ENCODE peak calls at places on chromosome 6, in eight cellular contexts. S is astrocyte of the spinal cord, L is lower leg skin, B is glutamatergic neuron, Q is MM.1S, C is progenitor cell of endocrine pancreas, I is psoas muscle, E is lung. P is an unnamed sample.

GRCh38 chr6:95364016-95364604 is 213.2 kb upstream of the MANEA start:
- DNase-seq in I (no peak), B (no peak), S (peak), L (no peak), E (no peak), C (no peak), Q (peak), P (peak)

GRCh38 chr6:86686496-86686895 is 250.8 kb upstream of the HTR1E start:
- DNase-seq in L (no peak), Q (no peak), B (no peak), I (no peak), S (no peak), E (no peak), C (no peak), P (no peak)

GRCh38 chr6:96499781-96500180 is 21.8 kb upstream of the UFL1 start:
- DNase-seq in E (no peak), L (no peak), C (no peak), I (no peak), B (no peak), Q (peak), S (no peak), P (no peak)

GRCh38 chr6:43090557-43090952 is 14.4 kb downstream of the PTK7 start:
- DNase-seq in S (no peak), L (no peak), B (no peak), I (no peak), Q (no peak), E (no peak), C (no peak), P (no peak)

GRCh38 chr6:85944736-85945135 is 302.1 kb upstream of the SYNCRIP start:
- DNase-seq in E (no peak), I (no peak), Q (no peak), B (no peak), S (no peak), L (no peak), C (no peak), P (no peak)

GRCh38 chr6:167947716-167948115 is 49.8 kb upstream of the KIF25 start:
- DNase-seq in I (no peak), C (no peak), S (no peak), Q (no peak), B (no peak), E (no peak), L (no peak), P (no peak)

GRCh38 chr6:7468382-7469081 is 72.9 kb upstream of the DSP start:
- DNase-seq in I (no peak), Q (no peak), S (peak), C (no peak), B (no peak), E (no peak), L (no peak), P (no peak)

GRCh38 chr6:84033523-84034451 is at the start of gene MRAP2:
- DNase-seq in B (peak), I (no peak), L (no peak), S (peak), E (peak), Q (no peak), C (peak), P (peak)

GRCh38 chr6:12111271-12111670 is 99.2 kb downstream of the HIVEP1 start:
- DNase-seq in Q (no peak), L (no peak), C (no peak), B (no peak), I (no peak), E (no peak), S (peak), P (no peak)

GRCh38 chr6:132568611-132569010 is 1.5 kb upstream of the TAAR6 start:
- DNase-seq in I (no peak), B (no peak), C (no peak), L (no peak), E (no peak), Q (no peak), S (no peak), P (no peak)

GRCh38 chr6:157755032-157755751 is 67.9 kb upstream of the SNX9 start:
- DNase-seq in Q (no peak), C (no peak), L (no peak), B (no peak), I (no peak), E (no peak), S (peak), P (no peak)

GRCh38 chr6:165679326-165679725 is 16.3 kb upstream of the PDE10A start:
- DNase-seq in E (no peak), I (no peak), B (no peak), L (no peak), Q (no peak), C (no peak), S (no peak), P (no peak)

GRCh38 chr6:80438728-80439127 is 332.3 kb downstream of the BCKDHB start:
- DNase-seq in S (peak), I (no peak), E (no peak), C (no peak), B (no peak), Q (no peak), L (no peak), P (no peak)

GRCh38 chr6:128601060-128601459 is 80.7 kb upstream of the PTPRK start:
- DNase-seq in L (no peak), Q (no peak), E (no peak), I (no peak), C (no peak), S (peak), B (no peak), P (no peak)

GRCh38 chr6:105087571-105088211 is 92.1 kb downstream of the POPDC3 start:
- DNase-seq in B (no peak), Q (peak), L (no peak), S (peak), C (no peak), E (no peak), I (no peak), P (peak)

GRCh38 chr6:56954389-56955170 is at the start of gene BEND6:
- DNase-seq in S (peak), I (peak), L (no peak), C (peak), Q (peak), B (peak), E (no peak), P (peak)

GRCh38 chr6:16273266-16273665 is 34.9 kb downstream of the GMPR start:
- DNase-seq in E (no peak), C (no peak), I (no peak), B (no peak), S (peak), Q (no peak), L (no peak), P (no peak)

GRCh38 chr6:25769983-25770382 is 15.4 kb downstream of the SLC17A4 start:
- DNase-seq in B (no peak), E (peak), C (no peak), I (no peak), S (no peak), L (no peak), Q (no peak), P (no peak)

GRCh38 chr6:162538643-162539064 is 188.9 kb downstream of the PRKN start:
- DNase-seq in S (no peak), I (peak), L (no peak), E (no peak), C (no peak), B (no peak), Q (no peak), P (no peak)

GRCh38 chr6:12182676-12183075 is 107.5 kb upstream of the EDN1 start:
- DNase-seq in E (no peak), I (no peak), C (no peak), B (no peak), S (no peak), Q (no peak), L (no peak), P (no peak)

GRCh38 chr6:166691199-166691598 is 64.1 kb upstream of the RPS6KA2 start:
- DNase-seq in L (no peak), C (no peak), Q (no peak), I (peak), E (peak), B (no peak), S (peak), P (no peak)

GRCh38 chr6:75525682-75526081 is 32.1 kb upstream of the FILIP1 start:
- DNase-seq in I (no peak), L (no peak), Q (no peak), E (no peak), B (no peak), C (no peak), S (no peak), P (no peak)

GRCh38 chr6:82138075-82138791 is 109.3 kb downstream of the IBTK start:
- DNase-seq in S (no peak), Q (no peak), L (no peak), E (no peak), B (no peak), I (no peak), C (no peak), P (no peak)

GRCh38 chr6:132130530-132131298 is 179.5 kb upstream of the CCN2 start:
- DNase-seq in L (peak), C (no peak), B (no peak), S (peak), E (no peak), I (peak), Q (no peak), P (no peak)

GRCh38 chr6:18264338-18265098 is at the start of gene DEK:
- DNase-seq in L (peak), E (peak), C (peak), B (peak), S (peak), Q (peak), I (peak), P (peak)

GRCh38 chr6:112253842-112254816 is at the start of gene LAMA4:
- DNase-seq in B (peak), L (no peak), S (peak), I (peak), C (peak), E (peak), Q (no peak), P (peak)

GRCh38 chr6:101462576-101462975 is 69.1 kb downstream of the GRIK2 start:
- DNase-seq in E (no peak), S (no peak), C (no peak), L (no peak), Q (no peak), B (no peak), I (no peak), P (no peak)

GRCh38 chr6:39402239-39402751 is 79.8 kb upstream of the KCNK16 start:
- DNase-seq in E (no peak), Q (no peak), L (no peak), I (no peak), S (no peak), C (no peak), B (no peak), P (no peak)

DNA sequence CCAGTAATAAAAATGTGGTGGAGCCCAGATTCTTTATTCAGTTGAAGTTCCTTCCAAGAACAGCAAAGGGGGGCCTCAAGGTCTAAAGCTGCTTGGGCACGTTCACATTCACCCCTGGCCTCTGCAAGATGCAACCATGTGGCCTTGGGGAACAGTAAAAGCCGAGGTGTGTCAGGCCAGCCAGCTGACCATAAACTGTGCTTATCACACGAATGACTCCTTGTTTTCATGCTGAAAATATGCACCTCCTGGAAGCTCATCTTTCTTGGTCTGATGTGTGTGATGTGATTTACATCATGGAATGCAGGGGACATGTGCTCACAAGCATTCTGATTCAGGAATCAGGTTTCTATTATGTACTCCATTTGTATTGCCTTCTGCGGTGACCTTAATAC is 211.6 kb upstream of the MARCKS start:
- DNase-seq in C (no peak), B (no peak), I (no peak), L (no peak), Q (no peak), S (peak), E (no peak), P (no peak)
- TF ChIP-seq CTCF in C (no peak), B (no peak), I (no peak), L (no peak), Q (no peak), S (no peak), E (no peak), P (no peak)

GRCh38 chr6:30542915-30543314 is 13.4 kb downstream of the GNL1 start:
- DNase-seq in Q (no peak), C (no peak), I (no peak), B (no peak), E (no peak), L (no peak), S (no peak), P (no peak)
- TF ChIP-seq CTCF in Q (no peak), C (no peak), I (no peak), B (no peak), E (no peak), L (no peak), S (peak), P (no peak)

GRCh38 chr6:13380761-13381160 is 52.4 kb upstream of the TBC1D7 start:
- DNase-seq in E (no peak), I (no peak), B (no peak), L (no peak), C (no peak), Q (no peak), S (no peak), P (no peak)

GRCh38 chr6:13384966-13385365 is 56.6 kb upstream of the TBC1D7 start:
- DNase-seq in C (no peak), E (no peak), Q (no peak), B (no peak), S (no peak), I (no peak), L (no peak), P (no peak)

GRCh38 chr6:13384506-13384905 is 56.2 kb upstream of the TBC1D7 start:
- DNase-seq in C (no peak), B (no peak), L (no peak), I (no peak), Q (no peak), S (no peak), E (no peak), P (no peak)

GRCh38 chr6:13378669-13379590 is 50.6 kb upstream of the TBC1D7 start:
- DNase-seq in C (no peak), B (no peak), E (no peak), S (no peak), L (no peak), Q (peak), I (no peak), P (no peak)

GRCh38 chr6:13383280-13384163 is 55.2 kb upstream of the TBC1D7 start:
- DNase-seq in S (no peak), L (no peak), I (no peak), E (no peak), C (no peak), Q (peak), B (no peak), P (peak)
- TF ChIP-seq CTCF in S (peak), L (no peak), I (peak), E (peak), C (no peak), Q (peak), B (no peak), P (peak)

GRCh38 chr6:135537782-135538301 is 40.3 kb upstream of the AHI1 start:
- DNase-seq in B (no peak), C (no peak), S (peak), L (no peak), I (no peak), E (no peak), Q (peak), P (no peak)

GRCh38 chr6:135546206-135546605 is 48.7 kb upstream of the AHI1 start:
- DNase-seq in B (no peak), S (no peak), Q (no peak), E (no peak), C (no peak), I (no peak), L (no peak), P (no peak)

GRCh38 chr6:135534773-135535380 is 37.3 kb upstream of the AHI1 start:
- DNase-seq in C (no peak), Q (no peak), B (no peak), L (no peak), I (no peak), E (no peak), S (peak), P (no peak)

GRCh38 chr6:135535989-135536414 is 38.5 kb upstream of the AHI1 start:
- DNase-seq in B (no peak), I (no peak), Q (peak), E (no peak), L (no peak), S (peak), C (no peak), P (peak)

DNA sequence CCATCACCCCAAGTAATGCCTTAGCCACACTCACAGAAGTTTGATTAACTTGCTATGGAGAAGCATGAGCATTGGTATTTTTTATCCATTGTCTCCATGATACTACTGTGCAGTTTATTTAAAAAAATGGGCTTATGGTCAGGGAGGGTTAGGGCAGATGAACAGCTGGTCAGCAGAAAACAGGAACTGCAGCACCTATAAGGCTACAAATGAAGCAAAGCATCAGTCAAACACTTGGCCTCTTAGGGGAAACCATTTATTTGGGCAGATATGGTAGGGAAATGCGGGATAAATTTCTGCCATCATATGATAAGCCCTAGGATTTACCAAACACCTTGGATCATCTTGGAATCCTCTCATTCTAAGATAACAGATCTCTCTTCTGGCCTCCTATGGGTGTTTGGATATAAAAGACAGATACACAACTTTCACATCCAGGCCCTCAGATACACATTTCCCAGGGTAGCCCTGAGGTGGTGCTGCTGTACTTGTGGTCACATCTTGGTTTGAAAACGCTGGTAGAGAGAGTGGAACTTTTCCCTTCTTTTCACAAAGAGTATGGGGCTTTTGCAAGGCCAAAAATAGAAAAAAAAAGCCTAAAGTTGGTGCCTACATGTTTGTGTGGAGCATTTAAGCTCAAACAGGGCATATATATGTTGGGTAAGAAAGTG is 42.8 kb upstream of the AHI1 start:
- DNase-seq in I (no peak), E (no peak), Q (peak), B (no peak), C (no peak), L (no peak), S (peak), P (no peak)
- TF ChIP-seq CTCF in I (no peak), E (no peak), Q (peak), B (no peak), C (no peak), L (no peak), S (peak), P (peak)

GRCh38 chr6:24766685-24767462 is 7.9 kb upstream of the GMNN start:
- DNase-seq in Q (peak), E (no peak), C (no peak), S (peak), I (no peak), L (no peak), B (no peak), P (peak)
- TF ChIP-seq CTCF in Q (peak), E (peak), C (peak), S (peak), I (peak), L (no peak), B (no peak), P (peak)

GRCh38 chr6:69866351-69867074 is at the start of gene COL19A1:
- DNase-seq in I (no peak), Q (peak), L (no peak), B (peak), E (no peak), S (peak), C (peak), P (peak)

GRCh38 chr6:69865126-69865525 is 1.2 kb upstream of the COL19A1 start:
- DNase-seq in C (no peak), Q (no peak), E (no peak), B (no peak), I (no peak), S (peak), L (no peak), P (no peak)

GRCh38 chr6:69868961-69869360 is 2.6 kb downstream of the COL19A1 start:
- DNase-seq in C (no peak), Q (no peak), S (no peak), L (no peak), E (no peak), I (no peak), B (no peak), P (no peak)

GRCh38 chr6:69868252-69868804 is 2.0 kb downstream of the COL19A1 start:
- DNase-seq in I (no peak), E (no peak), B (no peak), S (no peak), L (no peak), C (no peak), Q (no peak), P (no peak)

DNA sequence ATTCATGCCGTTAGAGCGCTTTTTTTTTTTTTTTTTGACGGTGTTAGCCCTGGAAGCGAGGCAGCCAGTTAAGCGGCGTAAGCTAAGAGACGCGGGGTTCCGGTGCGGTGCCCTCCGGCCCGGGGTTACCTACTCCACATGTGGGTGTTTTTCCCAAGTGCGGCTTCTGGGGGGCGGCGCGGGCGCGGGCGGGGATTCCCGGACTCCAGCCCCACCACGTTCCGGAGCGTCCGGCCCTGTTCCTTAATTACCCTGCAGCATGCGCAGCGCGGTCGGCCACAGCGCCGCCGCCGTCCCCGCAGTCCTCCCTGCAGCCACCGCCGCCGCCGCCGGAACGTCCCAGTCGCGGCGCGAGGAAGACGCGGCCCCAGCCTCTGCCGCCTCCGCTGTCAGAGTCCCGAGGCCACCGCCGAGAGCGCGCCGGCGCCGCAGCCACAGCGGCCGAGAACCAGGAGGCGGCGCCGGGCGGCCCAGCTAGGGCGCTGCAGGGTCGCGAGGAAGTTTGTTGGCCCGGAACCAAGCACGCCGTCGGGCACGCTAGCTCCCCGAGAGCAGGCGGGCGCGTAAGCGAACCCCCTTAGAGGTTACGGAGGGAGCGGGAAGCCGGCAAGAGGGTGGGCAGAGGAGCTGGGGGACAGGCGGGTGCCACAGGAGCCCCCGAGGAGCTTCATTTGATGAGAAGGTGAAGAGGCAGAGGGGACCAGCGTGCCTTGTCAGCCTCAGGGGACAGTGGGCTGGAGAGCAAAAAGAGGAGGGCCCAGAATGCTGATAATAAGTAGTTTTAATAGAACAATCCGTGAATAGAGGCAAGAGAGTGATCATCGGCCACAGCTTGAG is 937 bp downstream of the COL19A1 start:
- DNase-seq in E (peak), C (peak), I (peak), Q (peak), S (peak), B (peak), L (peak), P (peak)
- TF ChIP-seq CTCF in E (no peak), C (peak), I (peak), Q (peak), S (no peak), B (no peak), L (no peak), P (peak)